ENCODE peak calls at places on chromosomes 5 and 9, in six cellular contexts. Q is A549, H is sigmoid colon, F is GM12865, P is heart right ventricle, C is BJ. B is an unnamed sample.

GRCh38 chr9:11749396-11749795 is 943.8 kb upstream of the TYRP1 start:
- DNase-seq in Q (no peak), H (no peak), F (no peak), P (no peak), C (no peak), B (no peak)

GRCh38 chr5:132905938-132906337 is 32.5 kb downstream of the LEAP2 start:
- DNase-seq in Q (peak), H (no peak), F (no peak), P (no peak), C (no peak), B (no peak)

GRCh38 chr5:71923755-71924154 is 183.5 kb upstream of the MAP1B start:
- DNase-seq in Q (no peak), H (no peak), F (no peak), P (no peak), C (no peak), B (no peak)

GRCh38 chr5:6719896-6720560 is 6.8 kb downstream of the TENT4A start:
- DNase-seq in Q (no peak), H (no peak), F (no peak), P (no peak), C (no peak), B (no peak)

GRCh38 chr9:8382266-8382665 is 582.7 kb upstream of the DMAC1 start:
- DNase-seq in Q (no peak), H (no peak), F (no peak), P (no peak), C (no peak), B (no peak)

GRCh38 chr5:132001647-132002561 is 9.6 kb downstream of the ACSL6 start:
- DNase-seq in Q (no peak), H (no peak), F (no peak), P (no peak), C (no peak), B (peak)

GRCh38 chr5:72767289-72768010 is 49.0 kb upstream of the TNPO1 start:
- DNase-seq in Q (peak), H (no peak), F (no peak), P (no peak), C (no peak), B (no peak)

GRCh38 chr5:132057498-132058255 is 2.8 kb upstream of the IL3 start:
- DNase-seq in Q (no peak), H (peak), F (no peak), P (no peak), C (no peak), B (peak)

GRCh38 chr5:171577940-171578856 is 158.8 kb downstream of the FGF18 start:
- DNase-seq in Q (no peak), H (peak), F (no peak), P (peak), C (no peak), B (peak)
- H3K4me3 ChIP-seq in Q (no peak), H (no peak), F (no peak), P (no peak), C (no peak), B (no peak)

GRCh38 chr5:138874241-138874640 is 894 bp downstream of the LRRTM2 start:
- DNase-seq in Q (no peak), H (no peak), F (no peak), P (no peak), C (no peak), B (no peak)
- H3K4me3 ChIP-seq in Q (no peak), H (no peak), F (no peak), P (no peak), C (no peak), B (no peak)

GRCh38 chr5:14667290-14667689 is 2.8 kb downstream of the OTULIN start:
- DNase-seq in Q (no peak), H (no peak), F (no peak), P (no peak), C (no peak), B (no peak)

GRCh38 chr5:14665949-14666741 is 1.6 kb downstream of the OTULIN start:
- DNase-seq in Q (peak), H (no peak), F (peak), P (no peak), C (no peak), B (no peak)

GRCh38 chr5:14669415-14669814 is 4.9 kb downstream of the OTULIN start:
- DNase-seq in Q (no peak), H (no peak), F (no peak), P (no peak), C (no peak), B (no peak)

GRCh38 chr5:14668247-14668646 is 3.7 kb downstream of the OTULIN start:
- DNase-seq in Q (no peak), H (no peak), F (peak), P (no peak), C (no peak), B (no peak)

DNA sequence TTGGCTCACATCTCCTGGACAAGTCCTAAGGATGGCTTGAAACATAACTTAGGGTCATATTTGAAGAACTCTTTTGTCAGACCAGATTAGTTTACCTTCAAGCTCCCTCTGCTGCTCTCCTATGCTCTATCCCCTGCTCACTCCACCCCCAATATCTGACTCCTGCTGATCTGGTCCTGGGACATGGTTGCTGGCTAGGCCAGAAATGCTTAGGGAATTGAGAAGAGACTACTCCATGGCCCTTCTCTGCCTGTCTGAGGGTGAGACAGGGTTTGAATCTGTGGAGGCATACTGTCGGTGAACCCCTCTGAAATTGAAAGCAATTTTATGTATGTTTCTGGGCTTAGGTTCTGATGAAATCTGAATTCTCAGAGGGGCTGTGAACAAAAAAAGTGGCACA is 3.3 kb downstream of the OTULIN start:
- DNase-seq in Q (no peak), H (no peak), F (no peak), P (no peak), C (no peak), B (no peak)
- H3K4me3 ChIP-seq in Q (no peak), H (no peak), F (peak), P (no peak), C (no peak), B (no peak)

GRCh38 chr5:111171-111570 is 19.2 kb downstream of the PLEKHG4B start:
- DNase-seq in Q (no peak), H (no peak), F (no peak), P (no peak), C (no peak), B (no peak)
- H3K4me3 ChIP-seq in Q (no peak), H (no peak), F (no peak), P (no peak), C (no peak), B (no peak)

GRCh38 chr5:88984040-88984439 is 101.1 kb upstream of the MEF2C start:
- DNase-seq in Q (no peak), H (no peak), F (no peak), P (no peak), C (no peak), B (no peak)

GRCh38 chr5:88976914-88977313 is 93.9 kb upstream of the MEF2C start:
- DNase-seq in Q (no peak), H (no peak), F (no peak), P (no peak), C (no peak), B (no peak)

GRCh38 chr5:88979717-88980116 is 96.7 kb upstream of the MEF2C start:
- DNase-seq in Q (no peak), H (no peak), F (no peak), P (no peak), C (no peak), B (no peak)

GRCh38 chr5:88979244-88979643 is 96.3 kb upstream of the MEF2C start:
- DNase-seq in Q (no peak), H (no peak), F (peak), P (no peak), C (no peak), B (no peak)
- H3K4me3 ChIP-seq in Q (no peak), H (no peak), F (no peak), P (no peak), C (no peak), B (no peak)

DNA sequence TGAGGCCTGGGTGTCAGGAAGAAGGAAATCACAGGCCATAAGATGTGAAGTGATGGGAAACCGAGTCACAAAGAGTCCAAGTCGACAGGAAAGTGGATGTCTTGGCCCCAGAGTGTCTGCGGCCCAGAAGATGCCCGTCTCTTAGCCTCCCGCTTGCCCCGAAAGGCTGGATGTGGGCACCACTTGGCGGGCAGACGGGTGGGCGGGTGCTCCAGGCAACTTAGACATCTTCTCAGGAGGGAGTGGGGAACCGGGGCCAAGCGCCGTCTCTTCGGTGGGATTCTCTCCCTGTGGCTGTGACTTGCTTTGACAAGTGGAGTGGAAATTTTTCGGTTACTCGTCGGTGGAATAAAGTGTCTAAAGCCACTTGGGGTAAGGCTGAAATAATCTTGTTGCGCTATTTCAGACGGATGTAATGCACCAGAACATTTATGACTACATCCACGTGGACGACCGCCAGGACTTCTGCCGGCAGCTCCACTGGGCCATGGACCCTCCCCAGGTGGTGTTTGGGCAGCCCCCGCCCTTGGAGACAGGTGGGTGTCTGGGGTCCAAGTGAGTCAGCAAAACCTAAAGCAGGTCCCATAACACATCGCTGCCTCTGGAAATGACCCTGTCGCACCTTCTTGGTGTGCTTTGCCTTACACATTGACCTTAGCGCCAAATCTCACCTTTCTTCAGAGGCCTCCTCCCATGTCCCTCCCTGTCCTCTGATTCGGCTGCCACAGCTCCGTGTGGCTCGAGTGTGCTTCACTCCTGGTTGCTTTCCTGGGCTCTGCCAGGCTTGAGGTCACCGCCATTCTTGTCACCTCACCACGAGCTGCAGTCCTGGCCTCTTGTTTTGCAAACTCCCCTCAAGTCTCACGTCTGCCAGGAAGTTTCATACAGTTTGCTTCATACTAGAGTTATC is 20.4 kb upstream of the EXOC3 start:
- DNase-seq in Q (no peak), H (peak), F (no peak), P (no peak), C (no peak), B (peak)
- H3K4me3 ChIP-seq in Q (no peak), H (no peak), F (no peak), P (no peak), C (no peak), B (no peak)

DNA sequence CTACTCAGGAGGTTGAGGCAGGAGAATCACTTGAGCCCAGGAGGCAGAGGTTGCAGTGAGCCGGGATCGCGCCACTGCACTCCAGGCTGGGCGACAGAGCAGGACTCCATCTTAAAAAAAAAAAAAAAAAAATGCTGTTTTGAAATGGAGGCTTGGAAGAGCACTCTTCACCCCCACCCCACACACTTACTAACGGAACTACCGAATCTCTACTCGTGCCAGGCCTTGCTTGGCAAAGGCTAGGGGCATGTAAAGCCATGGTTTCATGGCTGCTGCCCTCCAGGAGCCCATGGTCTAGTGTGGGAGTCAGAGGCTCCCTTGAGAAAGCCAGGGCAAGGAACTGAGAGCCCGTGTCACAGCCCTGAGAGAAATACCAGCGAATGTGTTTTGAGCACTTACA is 21.3 kb downstream of the PCDHGC5 start:
- DNase-seq in Q (no peak), H (no peak), F (peak), P (no peak), C (no peak), B (no peak)
- H3K4me3 ChIP-seq in Q (no peak), H (no peak), F (peak), P (no peak), C (no peak), B (no peak)

B was measured in heart left ventricle.